ENCODE peak calls at places on chromosomes 3 and 15, in five cellular contexts. Y is HAP-1, I is KBM-7, H is EL, E is iPS-NIHi11. U is an unnamed sample.

GRCh38 chr15:28002867-28003266 is 96.2 kb downstream of the OCA2 start:
- DNase-seq in Y (no peak), I (no peak), H (no peak), E (no peak), U (no peak)

GRCh38 chr3:58471025-58471887 is 20.6 kb upstream of the KCTD6 start:
- DNase-seq in Y (no peak), I (peak; percentile 91), H (peak; percentile 78), E (peak; percentile 66), U (peak; percentile 89)

GRCh38 chr3:10286596-10287295 is 6.0 kb downstream of the GHRL start:
- DNase-seq in Y (peak; percentile 79), I (peak; percentile 81), H (peak; percentile 38), E (peak; percentile 77), U (peak; percentile 41)

GRCh38 chr3:29683306-29683993 is 402.6 kb downstream of the RBMS3 start:
- DNase-seq in Y (no peak), I (no peak), H (peak; percentile 58), E (no peak), U (peak; percentile 67)

GRCh38 chr3:53242155-53242554 is 13.7 kb downstream of the TKT start:
- DNase-seq in Y (no peak), I (no peak), H (no peak), E (no peak), U (peak; percentile 16)

GRCh38 chr3:169526246-169526645 is 137.3 kb downstream of the MECOM start:
- DNase-seq in Y (no peak), I (no peak), H (no peak), E (no peak), U (no peak)

GRCh38 chr3:106160396-106160795 is 291.6 kb upstream of the CBLB start:
- DNase-seq in Y (no peak), I (no peak), H (no peak), E (no peak), U (no peak)

GRCh38 chr3:33706056-33706455 is 12.0 kb downstream of the CLASP2 start:
- DNase-seq in Y (no peak), I (no peak), H (no peak), E (no peak), U (no peak)

GRCh38 chr3:198032445-198032936 is 72.5 kb downstream of the LMLN start:
- DNase-seq in Y (no peak), I (no peak), H (no peak), E (no peak), U (no peak)

GRCh38 chr3:161104561-161105551 is at the start of gene B3GALNT1:
- DNase-seq in Y (no peak), I (no peak), H (peak; percentile 71), E (peak; percentile 77), U (peak; percentile 56)

GRCh38 chr15:74497584-74497983 is 36.6 kb upstream of the UBL7 start:
- DNase-seq in Y (no peak), I (no peak), H (peak; percentile 35), E (no peak), U (no peak)

GRCh38 chr3:161222662-161223061 is 1.6 kb downstream of the NMD3 start:
- DNase-seq in Y (no peak), I (peak; percentile 31), H (peak; percentile 19), E (no peak), U (peak; percentile 44)

GRCh38 chr15:58568157-58568571 is 136.4 kb downstream of the LIPC start:
- DNase-seq in Y (peak; percentile 32), I (peak; percentile 90), H (no peak), E (no peak), U (no peak)

GRCh38 chr3:86990171-86990733 is 697 bp downstream of the VGLL3 start:
- DNase-seq in Y (peak; percentile 50), I (no peak), H (peak; percentile 59), E (peak; percentile 62), U (peak; percentile 72)

GRCh38 chr3:50652709-50653108 is 22.0 kb upstream of the DOCK3 start:
- DNase-seq in Y (peak; percentile 55), I (peak; percentile 74), H (peak; percentile 39), E (peak; percentile 62), U (no peak)

GRCh38 chr3:16811950-16812349 is 72.8 kb upstream of the PLCL2 start:
- DNase-seq in Y (no peak), I (no peak), H (no peak), E (no peak), U (no peak)

GRCh38 chr3:70608434-70608833 is 296.0 kb upstream of the MDFIC2 start:
- DNase-seq in Y (no peak), I (no peak), H (no peak), E (no peak), U (no peak)

GRCh38 chr3:14473411-14473891 is 66.7 kb downstream of the GRIP2 start:
- DNase-seq in Y (no peak), I (no peak), H (no peak), E (no peak), U (no peak)

GRCh38 chr3:105473521-105474223 is 107.0 kb downstream of the ALCAM start:
- DNase-seq in Y (no peak), I (peak; percentile 24), H (peak; percentile 79), E (peak; percentile 8), U (peak; percentile 87)

GRCh38 chr3:28906561-28907310 is 374.1 kb upstream of the RBMS3 start:
- DNase-seq in Y (no peak), I (no peak), H (no peak), E (no peak), U (no peak)

GRCh38 chr3:160951677-160952487 is 153.3 kb downstream of the B3GALNT1 start:
- DNase-seq in Y (no peak), I (no peak), H (no peak), E (no peak), U (no peak)

GRCh38 chr3:141646760-141647561 is 91.1 kb upstream of the RNF7 start:
- DNase-seq in Y (peak; percentile 52), I (peak; percentile 90), H (peak; percentile 70), E (peak; percentile 83), U (peak; percentile 44)

GRCh38 chr3:149340310-149340933 is 7.0 kb upstream of the TM4SF18 start:
- DNase-seq in Y (no peak), I (no peak), H (peak; percentile 51), E (no peak), U (peak; percentile 61)

GRCh38 chr3:64131755-64132154 is 93.5 kb downstream of the PRICKLE2 start:
- DNase-seq in Y (no peak), I (no peak), H (no peak), E (no peak), U (no peak)

GRCh38 chr15:77527164-77527778 is 105.4 kb downstream of the LINGO1 start:
- DNase-seq in Y (peak; percentile 56), I (peak; percentile 55), H (peak; percentile 62), E (peak; percentile 73), U (no peak)

GRCh38 chr15:80989110-80989517 is 505 bp downstream of the MESD start:
- DNase-seq in Y (no peak), I (peak; percentile 67), H (peak; percentile 11), E (peak; percentile 39), U (no peak)

GRCh38 chr15:56759450-56759845 is 26.1 kb upstream of the ZNF280D start:
- DNase-seq in Y (no peak), I (peak; percentile 55), H (peak; percentile 97), E (no peak), U (peak; percentile 96)

GRCh38 chr15:31338879-31339557 is 12.4 kb downstream of the KLF13 start:
- DNase-seq in Y (peak; percentile 41), I (peak; percentile 67), H (peak; percentile 59), E (peak; percentile 52), U (peak; percentile 92)

GRCh38 chr15:64133619-64134018 is 17.9 kb upstream of the SNX22 start:
- DNase-seq in Y (no peak), I (no peak), H (no peak), E (no peak), U (peak; percentile 30)

GRCh38 chr3:121855555-121855954 is 20.5 kb downstream of the EAF2 start:
- DNase-seq in Y (no peak), I (peak; percentile 47), H (no peak), E (peak; percentile 52), U (no peak)

GRCh38 chr3:56664823-56665222 is 18.2 kb downstream of the TASOR start:
- DNase-seq in Y (no peak), I (no peak), H (no peak), E (no peak), U (no peak)

GRCh38 chr3:180619723-180620122 is 17.8 kb downstream of the TTC14 start:
- DNase-seq in Y (no peak), I (no peak), H (no peak), E (no peak), U (no peak)

GRCh38 chr3:123788706-123789105 is 95.4 kb downstream of the MYLK start:
- DNase-seq in Y (no peak), I (no peak), H (peak; percentile 37), E (no peak), U (peak; percentile 70)

GRCh38 chr3:50296721-50297383 is 2.4 kb downstream of the HYAL3 start:
- DNase-seq in Y (no peak), I (no peak), H (no peak), E (no peak), U (no peak)

GRCh38 chr15:65334586-65335231 is 30.2 kb downstream of the RNU5B-1 start:
- DNase-seq in Y (peak; percentile 77), I (no peak), H (no peak), E (peak; percentile 68), U (no peak)

U was measured in GM23248.